ENCODE peak calls at places on chromosomes 6 and 20, in seven cellular contexts. O, W, R, C, I, L and D are unnamed samples. For H3K4me1, the result is how much of the 10 kb centered on the place peaks cover.

GRCh38 chr20:1327827-1328679 is 886 bp downstream of the SDCBP2 start:
- DNase-seq in I (peak), O (no peak), W (no peak), L (peak), R (peak), C (no peak), D (peak)

GRCh38 chr6:82123632-82124031 is 123.9 kb downstream of the IBTK start:
- DNase-seq in O (no peak), W (no peak), R (no peak), L (no peak), C (no peak), I (no peak), D (no peak)

GRCh38 chr6:33589723-33590530 is 9.9 kb upstream of the BAK1 start:
- DNase-seq in W (peak), C (no peak), I (no peak), L (peak), O (peak), R (peak), D (peak)

GRCh38 chr6:4356899-4357659 is 221.7 kb upstream of the ECI2 start:
- DNase-seq in R (no peak), O (no peak), L (no peak), C (no peak), W (no peak), I (no peak), D (no peak)

GRCh38 chr20:47334022-47334551 is 22.4 kb downstream of the ZMYND8 start:
- DNase-seq in C (no peak), I (no peak), O (peak), R (peak), L (peak), W (no peak), D (no peak)

GRCh38 chr20:11376998-11377397 is 540.7 kb upstream of the BTBD3 start:
- DNase-seq in R (no peak), L (no peak), C (no peak), W (no peak), I (no peak), O (no peak), D (no peak)

GRCh38 chr6:1286972-1287600 is 24.8 kb upstream of the FOXQ1 start:
- DNase-seq in I (no peak), L (no peak), R (peak), W (peak), O (no peak), C (no peak), D (peak)

GRCh38 chr6:122766256-122766655 is 13.3 kb upstream of the FABP7 start:
- DNase-seq in C (no peak), R (no peak), W (no peak), L (no peak), I (no peak), O (no peak), D (no peak)

GRCh38 chr6:170279977-170280688 is 10.7 kb downstream of the DLL1 start:
- DNase-seq in I (peak), W (no peak), C (no peak), L (no peak), R (peak), O (peak), D (no peak)

GRCh38 chr6:69084746-69085335 is 449.8 kb downstream of the ADGRB3 start:
- DNase-seq in C (no peak), R (no peak), O (no peak), W (no peak), I (no peak), L (no peak), D (no peak)

GRCh38 chr6:159897603-159898002 is 6.8 kb downstream of the MAS1 start:
- DNase-seq in R (no peak), C (no peak), W (no peak), I (no peak), O (no peak), L (no peak), D (no peak)

GRCh38 chr6:148441454-148441911 is 98.8 kb downstream of the SASH1 start:
- DNase-seq in C (no peak), O (peak), R (no peak), L (peak), W (peak), I (no peak), D (no peak)

GRCh38 chr20:48295966-48296421 is 510.7 kb upstream of the SULF2 start:
- DNase-seq in R (no peak), C (peak), W (no peak), O (peak), I (no peak), L (peak), D (no peak)

GRCh38 chr6:161168281-161168891 is 105.5 kb downstream of the AGPAT4 start:
- DNase-seq in C (no peak), W (peak), L (no peak), I (no peak), O (peak), R (no peak), D (no peak)

GRCh38 chr6:103937389-103937788 is 922.3 kb downstream of the HACE1 start:
- DNase-seq in R (no peak), I (no peak), W (no peak), O (no peak), L (no peak), C (no peak), D (no peak)

GRCh38 chr20:53736757-53737403 is 143.2 kb upstream of the ZNF217 start:
- DNase-seq in O (peak), W (no peak), R (no peak), C (no peak), L (no peak), I (no peak), D (no peak)

GRCh38 chr6:105968230-105968954 is 117.7 kb upstream of the PRDM1 start:
- DNase-seq in L (peak), I (no peak), W (no peak), O (no peak), C (no peak), R (no peak), D (no peak)

GRCh38 chr6:74603676-74604075 is 602.2 kb downstream of the COL12A1 start:
- DNase-seq in O (no peak), I (no peak), C (no peak), L (no peak), R (no peak), W (no peak), D (no peak)

GRCh38 chr6:168035098-168035660 is 37.7 kb downstream of the KIF25 start:
- DNase-seq in L (no peak), O (peak), C (peak), R (peak), W (no peak), I (peak), D (no peak)

GRCh38 chr6:128464790-128465189 is 55.6 kb downstream of the PTPRK start:
- DNase-seq in L (no peak), O (peak), I (no peak), R (no peak), W (no peak), C (no peak), D (no peak)

GRCh38 chr6:10793695-10794094 is 44.6 kb downstream of the MAK start:
- DNase-seq in C (no peak), I (no peak), R (no peak), O (no peak), W (no peak), L (no peak), D (no peak)

GRCh38 chr20:25297141-25297905 is 49.4 kb downstream of the PYGB start:
- DNase-seq in I (no peak), O (no peak), L (no peak), W (no peak), R (peak), C (no peak), D (no peak)

GRCh38 chr6:136317976-136318375 is 28.3 kb upstream of the BCLAF1 start:
- DNase-seq in O (no peak), R (no peak), L (no peak), W (no peak), I (no peak), C (no peak), D (no peak)

GRCh38 chr6:148885154-148885870 is 138.5 kb downstream of the UST start:
- DNase-seq in O (peak), C (no peak), R (no peak), L (no peak), I (no peak), W (no peak), D (no peak)

GRCh38 chr6:119142051-119142450 is 63.6 kb upstream of the FAM184A start:
- DNase-seq in W (no peak), R (no peak), I (no peak), L (no peak), C (no peak), O (no peak), D (no peak)

GRCh38 chr20:36084897-36085617 is 69.5 kb upstream of the EPB41L1 start:
- DNase-seq in L (peak), I (no peak), R (no peak), W (no peak), C (no peak), O (no peak), D (no peak)

GRCh38 chr6:167825759-167826229 is 917 bp upstream of the AFDN start:
- DNase-seq in L (peak), C (peak), O (no peak), I (peak), R (peak), W (peak), D (no peak)

GRCh38 chr20:16212790-16213189 is 360.5 kb downstream of the KIF16B start:
- DNase-seq in C (no peak), R (no peak), I (no peak), W (no peak), O (no peak), L (no peak), D (no peak)

GRCh38 chr6:87484491-87484890 is 11.7 kb downstream of the SLC35A1 start:
- DNase-seq in C (no peak), R (no peak), O (no peak), W (peak), L (no peak), I (no peak), D (no peak)

GRCh38 chr20:51803157-51803854 is 985 bp upstream of the SALL4 start:
- DNase-seq in O (no peak), W (no peak), I (no peak), C (no peak), L (no peak), R (no peak), D (no peak)

GRCh38 chr20:45341939-45342862 is 6.0 kb downstream of the SDC4 start:
- DNase-seq in L (peak), C (no peak), O (peak), I (no peak), R (peak), W (no peak), D (no peak)

GRCh38 chr6:111642463-111643158 is 36.9 kb upstream of the TRAF3IP2 start:
- DNase-seq in L (peak), I (no peak), R (peak), O (peak), W (peak), C (peak), D (peak)

GRCh38 chr6:7587631-7588100 is 2.3 kb upstream of the SNRNP48 start:
- DNase-seq in O (peak), C (no peak), W (no peak), L (no peak), R (peak), I (no peak), D (no peak)

GRCh38 chr6:79466222-79466834 is 70.9 kb downstream of the LCA5 start:
- DNase-seq in L (no peak), I (no peak), R (no peak), O (peak), C (no peak), W (peak), D (no peak)

GRCh38 chr6:44495036-44495901 is 107.8 kb downstream of the CDC5L start:
- DNase-seq in R (no peak), L (no peak), C (no peak), I (no peak), O (no peak), W (no peak), D (peak)

GRCh38 chr20:53517146-53517545 is 76.5 kb downstream of the ZNF217 start:
- DNase-seq in O (no peak), W (no peak), C (no peak), R (peak), I (no peak), L (peak), D (no peak)

GRCh38 chr6:31740397-31741223 is 805 bp downstream of the MSH5 start:
- DNase-seq in R (peak), O (no peak), W (no peak), C (no peak), I (peak), L (no peak), D (no peak)
- TF ChIP-seq POLR2AphosphoS5 in R (no peak), O (no peak), W (no peak), C (no peak), I (no peak), L (no peak), D (no peak)

DNA sequence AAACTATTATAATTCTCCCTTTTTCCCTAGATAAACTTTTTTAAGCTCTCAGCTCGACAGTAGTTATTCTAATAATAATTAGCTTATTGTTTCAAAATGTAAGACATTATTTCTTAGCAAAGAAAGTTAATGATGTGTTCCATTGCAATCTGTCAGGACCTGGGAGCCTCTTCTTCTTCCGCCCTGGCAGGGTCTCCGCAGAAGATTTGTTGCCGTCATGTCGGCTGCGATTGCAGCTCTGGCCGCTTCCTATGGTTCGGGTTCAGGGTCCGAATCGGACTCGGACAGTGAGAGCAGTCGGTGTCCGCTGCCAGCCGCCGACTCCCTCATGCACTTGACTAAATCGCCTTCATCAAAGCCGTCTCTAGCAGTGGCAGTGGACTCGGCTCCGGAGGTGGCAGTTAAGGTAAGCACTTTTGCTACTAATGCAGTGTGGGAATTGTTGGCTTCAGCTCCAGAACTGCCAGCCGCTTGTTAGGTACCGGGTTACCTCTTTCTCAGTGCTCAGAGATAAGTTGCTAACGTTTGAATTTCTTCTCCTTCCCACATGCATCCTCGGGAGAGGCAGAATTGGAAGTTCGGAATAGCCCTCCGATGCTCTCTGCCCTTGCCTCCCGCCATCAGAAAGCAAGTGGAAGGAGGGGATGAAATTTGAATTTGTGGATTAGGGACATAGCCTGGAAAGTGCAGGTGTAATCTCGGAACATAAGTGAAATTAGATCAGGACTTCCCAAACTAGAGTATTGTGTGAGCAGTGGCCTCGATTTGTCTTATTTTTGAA is at the start of gene CDC40:
- DNase-seq in W (no peak), R (peak), I (peak), O (no peak), C (no peak), L (peak), D (peak)
- TF ChIP-seq POLR2A in W (no peak), R (peak), I (no peak), O (peak), C (peak), L (peak), D (no peak)

GRCh38 chr20:10347481-10347880 is 86.5 kb downstream of the MKKS start:
- DNase-seq in O (no peak), W (no peak), L (no peak), R (no peak), C (no peak), I (no peak), D (no peak)
- H3K4me1 ChIP-seq in O (under half), W (under half), L (half or more), R (under half), C (under half), I (under half), D (under half)

DNA sequence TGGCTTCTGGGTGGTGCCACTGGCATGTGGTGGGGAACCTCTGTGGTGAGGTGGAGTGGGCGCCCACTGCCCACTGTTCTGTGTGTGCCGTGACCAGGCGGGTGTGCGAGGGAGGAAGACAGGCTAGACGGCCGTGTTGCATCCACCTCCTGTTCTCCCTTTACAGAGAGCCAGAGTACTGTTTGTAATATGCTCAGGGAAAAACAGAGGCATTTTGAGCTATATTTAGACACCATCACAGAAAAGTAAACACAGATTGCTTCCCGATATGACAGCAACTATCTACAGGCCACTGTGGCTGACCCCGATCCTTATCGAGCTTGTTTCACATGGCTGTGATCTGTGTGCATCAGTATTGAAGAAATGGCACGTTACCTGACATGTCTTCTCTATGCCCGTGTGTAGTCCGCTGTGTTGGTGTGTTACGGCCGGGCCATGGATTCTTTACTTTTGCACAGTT is 45.6 kb downstream of the ARID1B start:
- DNase-seq in L (no peak), R (no peak), C (no peak), I (no peak), W (no peak), O (no peak), D (no peak)
- TF ChIP-seq POLR2AphosphoS5 in L (no peak), R (no peak), C (no peak), I (no peak), W (no peak), O (no peak), D (no peak)